ENCODE peak calls at places on chromosome X, in four cellular contexts. O, L, J and F are unnamed samples.

GRCh38 chrX:155544886-155545285 is 67.9 kb downstream of the TMLHE start:
- DNase-seq in L (no peak), O (no peak), J (no peak), F (no peak)

GRCh38 chrX:40644821-40645358 is 2.5 kb downstream of the CXorf38 start:
- DNase-seq in O (no peak), L (no peak), J (peak; percentile 12), F (no peak)

GRCh38 chrX:332496-332860 is 13.9 kb upstream of the GTPBP6 start:
- DNase-seq in L (no peak), J (no peak), O (no peak), F (no peak)

GRCh38 chrX:40261955-40262596 is 164.3 kb upstream of the BCOR start:
- DNase-seq in O (no peak), J (peak; percentile 1), L (peak; percentile 22), F (no peak)

GRCh38 chrX:134600714-134601113 is 57.6 kb downstream of the PLAC1 start:
- DNase-seq in O (no peak), L (no peak), J (no peak), F (no peak)

GRCh38 chrX:133414399-133415275 is 652 bp downstream of the GPC4 start:
- DNase-seq in L (peak; percentile 70), O (peak; percentile 70), J (no peak), F (no peak)

GRCh38 chrX:77493677-77494553 is 46.7 kb downstream of the FGF16 start:
- DNase-seq in J (peak; percentile 5), L (peak; percentile 43), O (no peak), F (no peak)

GRCh38 chrX:37800762-37801161 is 20.9 kb downstream of the CYBB start:
- DNase-seq in L (no peak), O (no peak), J (no peak), F (no peak)

GRCh38 chrX:16930392-16930791 is 16.1 kb upstream of the REPS2 start:
- DNase-seq in J (no peak), O (no peak), L (no peak), F (no peak)

GRCh38 chrX:39827959-39828358 is 269.8 kb downstream of the BCOR start:
- DNase-seq in L (peak; percentile 38), O (no peak), J (no peak), F (no peak)

GRCh38 chrX:137566746-137567473 is 983 bp downstream of the ZIC3 start:
- DNase-seq in J (no peak), L (peak; percentile 45), O (no peak), F (no peak)

GRCh38 chrX:11435568-11435967 is 142.4 kb downstream of the AMELX start:
- DNase-seq in J (no peak), L (no peak), O (no peak), F (no peak)

GRCh38 chrX:31459361-31459760 is 387.5 kb upstream of the FTHL17 start:
- DNase-seq in L (no peak), O (no peak), J (no peak), F (no peak)

GRCh38 chrX:147119088-147119487 is 304.5 kb upstream of the CXorf51A start:
- DNase-seq in O (no peak), J (no peak), L (no peak), F (no peak)

GRCh38 chrX:17768997-17769396 is 31.7 kb downstream of the SCML1 start:
- DNase-seq in L (no peak), J (no peak), O (no peak), F (no peak)

GRCh38 chrX:140360924-140361323 is 143.9 kb downstream of the SOX3 start:
- DNase-seq in O (no peak), J (no peak), L (no peak), F (no peak)

GRCh38 chrX:698246-698645 is 67.7 kb downstream of the SHOX start:
- DNase-seq in O (no peak), J (no peak), L (no peak), F (no peak)

GRCh38 chrX:64191281-64192010 is 14.1 kb downstream of the AMER1 start:
- DNase-seq in J (no peak), O (no peak), L (no peak), F (no peak)

GRCh38 chrX:28058906-28059305 is 77.7 kb upstream of the DCAF8L1 start:
- DNase-seq in O (no peak), L (no peak), J (no peak), F (no peak)

GRCh38 chrX:98380556-98380955 is 1496.8 kb downstream of the RPA4 start:
- DNase-seq in O (no peak), L (peak; percentile 5), J (no peak), F (no peak)

GRCh38 chrX:74656079-74656745 is 41.8 kb upstream of the RLIM start:
- DNase-seq in J (no peak), O (no peak), L (no peak), F (no peak)

GRCh38 chrX:107880054-107880610 is 54.5 kb downstream of the MID2 start:
- DNase-seq in L (no peak), O (no peak), J (no peak), F (no peak)

GRCh38 chrX:56745019-56745418 is 16.0 kb downstream of the NBDY start:
- DNase-seq in J (no peak), O (no peak), L (no peak), F (no peak)